ENCODE peak calls at places on chromosomes 11 and 22, in eight cellular contexts. J is endothelial cell of umbilical vein, L is cardiac muscle cell, P is stomach, G is A549, Z is Peyer's patch, R is H9, I is fibroblast of lung. N is an unnamed sample. For H3K4me1, the result is how much of the 10 kb centered on the place peaks cover.

GRCh38 chr11:111413849-111414248 is 34.8 kb upstream of the POU2AF1 start:
- DNase-seq in I (no peak), L (no peak), J (no peak), R (no peak), G (no peak), Z (no peak), P (no peak), N (no peak)

GRCh38 chr11:66967670-66968425 is 7.3 kb upstream of the C11orf86 start:
- DNase-seq in G (no peak), J (peak), I (peak), L (no peak), R (no peak), P (no peak), Z (peak), N (no peak)

GRCh38 chr11:72646024-72646423 is 28.2 kb downstream of the PDE2A start:
- DNase-seq in L (no peak), J (no peak), I (no peak), R (no peak), Z (no peak), P (no peak), G (no peak), N (no peak)

GRCh38 chr22:31748490-31748889 is 1.4 kb downstream of the PRR14L start:
- DNase-seq in P (no peak), G (no peak), L (no peak), R (no peak), Z (peak), I (peak), J (no peak), N (no peak)

GRCh38 chr11:116190206-116190605 is 582.6 kb downstream of the BUD13 start:
- DNase-seq in J (no peak), L (no peak), R (no peak), Z (no peak), G (no peak), P (no peak), I (no peak), N (no peak)

GRCh38 chr11:15170170-15170569 is 55.4 kb downstream of the INSC start:
- DNase-seq in G (no peak), Z (no peak), P (no peak), L (no peak), I (peak), R (no peak), J (no peak), N (no peak)

GRCh38 chr11:92781151-92781550 is 188.3 kb upstream of the MTNR1B start:
- DNase-seq in Z (no peak), L (no peak), G (no peak), J (no peak), R (no peak), I (no peak), P (no peak), N (no peak)

GRCh38 chr11:204587-205109 is 2.6 kb downstream of the BET1L start:
- DNase-seq in R (no peak), J (no peak), L (no peak), Z (peak), P (peak), G (no peak), I (no peak), N (no peak)

GRCh38 chr11:3840289-3840869 is 380 bp downstream of the RHOG start:
- DNase-seq in R (no peak), L (peak), I (no peak), P (no peak), Z (peak), G (no peak), J (peak), N (no peak)

GRCh38 chr11:20501971-20502370 is 97.4 kb upstream of the SLC6A5 start:
- DNase-seq in G (no peak), R (no peak), J (peak), I (peak), Z (no peak), L (no peak), P (no peak), N (no peak)

GRCh38 chr11:72730243-72730642 is 22.0 kb downstream of the ARAP1 start:
- DNase-seq in L (no peak), J (no peak), G (no peak), I (no peak), R (peak), Z (no peak), P (no peak), N (peak)

GRCh38 chr11:23217072-23217471 is 356.8 kb upstream of the CCDC179 start:
- DNase-seq in I (no peak), Z (no peak), L (no peak), P (no peak), R (no peak), G (no peak), J (no peak), N (no peak)

GRCh38 chr11:81634483-81634882 is 1099.2 kb downstream of the FAM181B start:
- DNase-seq in J (no peak), Z (no peak), R (no peak), I (no peak), L (no peak), P (no peak), G (no peak), N (no peak)

GRCh38 chr11:134398644-134399292 is 13.3 kb downstream of the B3GAT1 start:
- DNase-seq in I (no peak), L (no peak), Z (no peak), P (no peak), R (no peak), G (no peak), J (no peak), N (no peak)

GRCh38 chr11:94329501-94329900 is 25.1 kb downstream of the IZUMO1R start:
- DNase-seq in P (no peak), Z (no peak), L (no peak), J (no peak), R (no peak), I (no peak), G (no peak), N (no peak)

GRCh38 chr11:92707173-92707619 is 262.3 kb upstream of the MTNR1B start:
- DNase-seq in J (no peak), I (no peak), L (no peak), R (no peak), G (no peak), Z (no peak), P (no peak), N (peak)

GRCh38 chr11:35663408-35663702 is 780 bp downstream of the TRIM44 start:
- DNase-seq in I (no peak), J (no peak), P (no peak), R (no peak), Z (no peak), G (no peak), L (no peak), N (no peak)

GRCh38 chr11:2744166-2744565 is 44.4 kb upstream of the KCNQ1OT1 start:
- DNase-seq in L (no peak), G (no peak), J (no peak), R (no peak), I (no peak), P (no peak), Z (no peak), N (no peak)

DNA sequence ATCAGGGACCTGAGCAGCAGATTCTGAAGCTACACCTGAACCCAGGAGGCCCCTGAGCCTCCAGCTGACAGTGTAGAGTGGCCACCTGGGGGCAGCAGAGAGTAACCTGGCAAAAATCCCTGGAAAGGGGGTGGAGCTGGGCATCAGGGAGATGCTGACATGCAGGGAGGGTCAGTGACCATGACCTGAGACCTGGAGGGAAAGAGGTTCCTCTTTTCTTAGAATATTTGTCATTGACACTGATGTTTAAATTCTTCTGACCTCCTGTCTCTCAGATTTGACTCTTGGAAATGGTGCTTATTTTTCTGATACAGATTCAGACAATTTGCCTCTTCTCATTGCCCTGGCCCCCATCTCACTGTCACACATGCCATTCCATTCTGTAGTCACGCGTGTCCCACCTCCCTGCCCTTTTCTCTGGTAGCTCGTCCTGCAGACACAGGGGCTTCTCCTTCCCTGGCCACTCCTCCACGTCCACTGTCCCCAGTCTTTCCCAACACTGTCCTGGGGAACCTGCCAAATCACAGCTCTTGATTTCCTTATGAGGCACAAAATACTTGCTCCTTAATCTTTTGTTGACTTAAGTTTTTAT is 117.2 kb upstream of the IGLL5 start:
- DNase-seq in R (peak), P (peak), J (peak), L (no peak), I (peak), Z (peak), G (peak), N (no peak)
- TF ChIP-seq CTCF in R (peak), P (peak), J (peak), L (peak), I (peak), Z (peak), G (peak), N (peak)

DNA sequence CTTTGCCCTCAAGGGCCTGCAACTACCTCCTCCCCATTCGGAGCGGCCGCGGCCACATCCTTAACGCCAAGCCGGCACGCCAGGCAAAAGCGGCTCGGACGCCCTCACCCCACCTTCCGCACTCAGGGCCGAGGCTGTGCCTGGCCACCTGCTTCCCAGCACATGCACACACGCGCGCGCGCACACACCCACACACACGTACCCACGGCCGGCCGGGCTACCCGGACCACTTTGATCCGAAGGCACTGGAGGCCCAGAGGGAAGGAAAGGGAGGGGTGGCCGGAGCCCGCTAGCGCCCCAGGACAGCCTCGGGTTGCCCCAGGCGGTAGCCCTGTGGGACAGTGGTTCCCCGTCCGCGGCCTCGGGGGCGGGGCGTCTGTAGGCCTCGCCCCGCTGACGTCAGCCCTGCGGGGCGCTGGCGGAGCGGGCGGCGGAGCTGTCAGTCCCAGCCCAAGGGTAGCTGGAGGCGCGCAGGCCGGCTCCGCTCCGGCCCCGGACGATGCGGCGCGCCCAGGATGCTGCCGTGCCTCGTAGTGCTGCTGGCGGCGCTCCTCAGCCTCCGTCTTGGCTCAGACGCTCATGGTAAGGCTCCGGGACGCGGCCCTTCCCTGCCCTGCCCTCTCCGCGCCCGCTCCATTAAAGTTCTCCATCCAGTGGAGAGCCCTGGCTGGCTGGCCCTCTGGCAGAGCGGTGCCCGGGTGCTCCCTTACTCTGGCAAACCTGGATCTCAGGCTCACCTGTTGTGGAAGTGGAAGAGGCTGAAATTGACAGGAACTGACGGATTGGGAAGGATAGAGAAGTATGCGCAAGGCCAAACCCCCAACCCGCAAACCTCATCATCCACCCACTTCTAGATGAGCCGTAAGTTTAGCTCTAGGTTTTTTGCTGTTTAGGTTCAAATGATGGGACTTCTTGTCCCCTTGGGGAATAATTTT is at the start of gene IL10RA:
- DNase-seq in Z (peak), J (peak), I (peak), L (peak), P (peak), R (peak), G (peak), N (peak)
- H3K27ac ChIP-seq in Z (peak), J (no peak), I (no peak), L (no peak), P (peak), R (no peak), G (peak), N (no peak)

GRCh38 chr11:113949891-113950290 is 25.0 kb upstream of the HTR3A start:
- DNase-seq in R (no peak), L (no peak), Z (no peak), G (no peak), J (no peak), P (no peak), I (no peak), N (no peak)
- H3K4me1 ChIP-seq in R (under half), L (under half), Z (under half), G (under half), J (under half), P (under half), I (under half), N (under half)

DNA sequence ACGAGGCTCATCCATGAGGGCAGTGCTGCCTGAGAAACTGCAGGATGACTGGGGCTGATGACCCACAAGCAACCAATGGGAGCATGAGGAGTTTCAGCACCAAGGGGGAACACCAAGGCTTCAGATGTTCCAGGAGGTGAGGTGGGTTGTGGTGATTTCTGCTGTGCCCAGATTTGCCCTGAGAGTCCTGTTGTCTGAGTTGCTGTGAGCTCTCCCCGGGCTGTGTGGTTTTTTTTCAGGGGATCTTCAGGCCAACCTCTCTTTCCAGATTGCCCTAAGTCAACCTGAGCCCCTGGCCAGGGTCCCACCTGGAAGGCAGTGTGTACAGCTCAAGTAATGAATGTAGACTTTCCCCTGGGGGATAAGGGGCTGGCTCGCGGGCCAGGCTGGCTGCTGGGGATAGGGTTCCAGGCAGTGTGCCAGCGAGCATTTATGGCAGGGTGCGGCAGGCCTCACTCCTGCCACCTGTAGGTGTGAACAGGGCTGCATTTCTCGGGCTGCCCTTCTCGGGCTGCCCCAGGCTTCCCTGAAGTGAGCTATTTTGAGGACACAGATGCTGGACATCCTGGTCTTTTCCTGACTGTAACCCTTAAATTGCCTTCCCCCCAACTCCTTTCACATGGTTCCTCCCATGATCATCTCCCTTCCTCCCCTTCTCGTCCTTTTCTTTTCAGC is 9.8 kb downstream of the SLC22A6 start:
- DNase-seq in I (no peak), G (peak), J (peak), L (peak), R (peak), P (peak), Z (peak), N (peak)
- TF ChIP-seq CTCF in I (no peak), G (peak), J (peak), L (peak), R (peak), P (peak), Z (peak), N (peak)

DNA sequence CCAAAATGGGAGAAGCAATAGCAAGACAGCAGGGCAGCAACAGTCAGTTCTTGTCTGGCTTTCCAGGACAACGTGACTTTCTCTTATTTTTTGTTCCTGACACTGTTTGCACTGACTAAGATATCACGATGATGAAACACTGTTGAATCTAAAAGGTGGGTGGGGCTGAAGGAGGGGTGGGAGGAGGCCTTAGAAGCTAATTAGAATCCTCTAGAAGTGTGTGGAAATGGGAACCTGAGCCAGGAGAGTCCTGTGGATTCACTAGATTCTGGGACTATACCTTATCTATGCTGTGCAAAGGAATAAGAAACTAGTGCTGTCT is 300.3 kb downstream of the ST3GAL4 start:
- DNase-seq in R (no peak), J (no peak), P (no peak), I (peak), G (no peak), Z (no peak), L (no peak), N (no peak)
- H3K27ac ChIP-seq in R (no peak), J (no peak), P (no peak), I (no peak), G (peak), Z (no peak), L (no peak), N (no peak)

GRCh38 chr11:76771446-76772099 is 11.6 kb upstream of the TSKU start:
- DNase-seq in J (no peak), G (no peak), I (no peak), Z (no peak), R (no peak), P (no peak), L (no peak), N (no peak)
- H3K4me1 ChIP-seq in J (under half), G (half or more), I (under half), Z (under half), R (under half), P (half or more), L (under half), N (under half)

GRCh38 chr22:25774575-25775026 is 32.6 kb downstream of the MYO18B start:
- DNase-seq in R (peak), L (no peak), Z (no peak), J (no peak), I (no peak), G (no peak), P (no peak), N (peak)
- TF ChIP-seq CTCF in R (peak), L (peak), Z (no peak), J (peak), I (peak), G (peak), P (no peak), N (peak)